ENCODE peak calls at places on chromosomes 3 and 15, in four cellular contexts. C is mucosa of descending colon, K is transverse colon, A is fibroblast of pulmonary artery. E is an unnamed sample.

GRCh38 chr15:48992545-48992944 is 28.8 kb upstream of the SHC4 start:
- DNase-seq in C (no peak), K (no peak), A (no peak), E (no peak)

GRCh38 chr3:101319531-101319930 is 844 bp downstream of the IMPG2 start:
- DNase-seq in C (no peak), K (no peak), A (no peak), E (no peak)

GRCh38 chr15:80694624-80695098 is 449 bp upstream of the ABHD17C start:
- DNase-seq in C (peak), K (peak), A (peak), E (no peak)

GRCh38 chr3:72334681-72335457 is 513.4 kb downstream of the SHQ1 start:
- DNase-seq in C (no peak), K (no peak), A (no peak), E (no peak)

GRCh38 chr15:75864213-75865059 is 21.2 kb downstream of the UBE2Q2 start:
- DNase-seq in C (no peak), K (no peak), A (no peak), E (no peak)

GRCh38 chr3:72288955-72289707 is 504.2 kb upstream of the PROK2 start:
- DNase-seq in C (no peak), K (no peak), A (peak), E (peak)

GRCh38 chr15:31324739-31325431 is 1.8 kb upstream of the KLF13 start:
- DNase-seq in C (no peak), K (no peak), A (no peak), E (no peak)

GRCh38 chr15:80252281-80252619 is 237 bp upstream of the CTXND1 start:
- DNase-seq in C (no peak), K (no peak), A (no peak), E (no peak)

GRCh38 chr3:187737401-187738088 is 7.7 kb downstream of the BCL6 start:
- DNase-seq in C (peak), K (peak), A (peak), E (peak)

GRCh38 chr3:159513867-159514380 is 474.7 kb upstream of the IL12A start:
- DNase-seq in C (no peak), K (no peak), A (no peak), E (no peak)

GRCh38 chr3:111668912-111669488 is 73.9 kb upstream of the ZBED2 start:
- DNase-seq in C (no peak), K (no peak), A (peak), E (peak)

GRCh38 chr3:14324224-14324944 is 78.0 kb upstream of the SLC6A6 start:
- DNase-seq in C (no peak), K (no peak), A (no peak), E (peak)

GRCh38 chr3:67650084-67650483 is 4.3 kb downstream of the SUCLG2 start:
- DNase-seq in C (peak), K (peak), A (no peak), E (no peak)

GRCh38 chr3:23304424-23304823 is 101.3 kb downstream of the UBE2E2 start:
- DNase-seq in C (no peak), K (no peak), A (peak), E (no peak)
- TF ChIP-seq CTCF in C (no peak), K (no peak), A (no peak), E (no peak)

GRCh38 chr3:66195347-66195783 is 25.4 kb upstream of the SLC25A26 start:
- DNase-seq in C (peak), K (peak), A (peak), E (peak)
- H3K4me3 ChIP-seq in C (no peak), K (no peak), A (no peak), E (no peak)

GRCh38 chr3:182568756-182569155 is 224.5 kb upstream of the ATP11B start:
- DNase-seq in C (no peak), K (no peak), A (no peak), E (no peak)

GRCh38 chr3:182570934-182571594 is 222.2 kb upstream of the ATP11B start:
- DNase-seq in C (no peak), K (no peak), A (no peak), E (no peak)

GRCh38 chr3:182565916-182566524 is 227.3 kb upstream of the ATP11B start:
- DNase-seq in C (no peak), K (no peak), A (no peak), E (no peak)

GRCh38 chr3:182568206-182568605 is 225.1 kb upstream of the ATP11B start:
- DNase-seq in C (no peak), K (no peak), A (no peak), E (no peak)

GRCh38 chr3:182567666-182568065 is 225.6 kb upstream of the ATP11B start:
- DNase-seq in C (no peak), K (no peak), A (no peak), E (no peak)
- TF ChIP-seq CTCF in C (no peak), K (no peak), A (no peak), E (no peak)

DNA sequence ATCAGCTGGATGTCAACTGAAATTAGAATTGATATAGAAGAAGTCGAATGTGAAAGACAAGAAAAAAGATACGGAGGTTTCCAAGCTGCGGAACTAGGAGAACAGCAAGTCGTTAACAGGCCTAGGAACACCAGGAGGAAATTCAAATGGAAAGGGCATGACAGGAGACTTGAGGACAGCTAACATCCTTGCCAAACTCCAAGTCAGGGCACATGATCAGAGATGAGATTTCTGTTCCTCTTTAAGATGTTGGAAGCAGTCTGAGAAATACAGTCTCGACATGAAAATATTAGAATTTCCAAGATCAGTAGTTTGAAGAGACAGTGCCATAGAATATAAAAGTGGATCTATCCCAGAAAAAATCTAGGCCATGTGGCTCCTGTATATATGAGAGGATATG is 5.0 kb downstream of the MYO5A start:
- DNase-seq in C (peak), K (no peak), A (no peak), E (no peak)
- H3K4me3 ChIP-seq in C (no peak), K (no peak), A (no peak), E (no peak)

DNA sequence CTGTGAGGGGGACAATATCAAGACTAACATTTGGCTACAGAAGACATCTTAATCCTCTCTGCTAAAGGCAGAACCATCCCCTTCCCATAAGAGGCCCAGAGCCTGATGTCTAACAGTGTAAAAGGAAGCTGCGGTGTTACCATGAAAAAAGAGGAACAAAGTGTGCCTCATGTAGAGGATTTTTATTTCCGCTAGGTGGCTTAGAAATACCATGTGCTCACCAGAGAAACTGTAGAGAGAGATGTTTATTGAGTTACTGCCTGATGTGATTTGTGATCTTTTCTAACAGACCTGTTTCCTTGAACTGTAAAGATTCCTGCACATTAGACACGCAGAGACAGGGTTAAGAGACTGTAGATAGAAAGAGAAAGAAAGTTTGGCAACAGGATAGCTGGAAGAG is 22.1 kb downstream of the OR5H15 start:
- DNase-seq in C (no peak), K (no peak), A (no peak), E (no peak)
- TF ChIP-seq CTCF in C (no peak), K (no peak), A (no peak), E (peak)

DNA sequence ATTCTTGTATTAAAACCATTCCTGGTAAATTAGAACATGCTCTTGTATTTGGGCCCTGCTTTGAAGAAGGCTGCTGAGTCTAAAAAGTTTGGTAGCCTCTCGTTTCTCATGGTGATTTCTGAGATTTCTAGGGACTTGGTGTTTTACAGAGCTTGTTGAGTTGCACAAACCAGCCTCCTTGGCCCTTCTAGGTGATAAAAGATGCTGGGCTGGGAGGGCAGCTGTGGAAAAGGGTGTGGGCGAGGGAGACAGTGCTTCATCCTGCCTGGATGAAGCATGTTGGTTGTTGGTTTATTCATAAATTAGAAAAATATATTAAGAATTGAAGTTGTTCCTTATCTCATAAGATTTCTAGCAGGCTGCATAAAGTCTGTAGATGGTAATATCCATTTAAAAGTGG is 151.7 kb downstream of the IGF1R start:
- DNase-seq in C (no peak), K (no peak), A (peak), E (no peak)
- H3K4me3 ChIP-seq in C (no peak), K (no peak), A (peak), E (no peak)

GRCh38 chr15:37107754-37108724 is 7.7 kb upstream of the MEIS2 start:
- DNase-seq in C (no peak), K (no peak), A (no peak), E (no peak)

GRCh38 chr15:37107071-37107753 is 6.9 kb upstream of the MEIS2 start:
- DNase-seq in C (no peak), K (no peak), A (peak), E (no peak)

GRCh38 chr15:37105795-37106333 is 5.5 kb upstream of the MEIS2 start:
- DNase-seq in C (no peak), K (no peak), A (no peak), E (no peak)

GRCh38 chr15:37104413-37105392 is 4.4 kb upstream of the MEIS2 start:
- DNase-seq in C (no peak), K (no peak), A (no peak), E (no peak)

DNA sequence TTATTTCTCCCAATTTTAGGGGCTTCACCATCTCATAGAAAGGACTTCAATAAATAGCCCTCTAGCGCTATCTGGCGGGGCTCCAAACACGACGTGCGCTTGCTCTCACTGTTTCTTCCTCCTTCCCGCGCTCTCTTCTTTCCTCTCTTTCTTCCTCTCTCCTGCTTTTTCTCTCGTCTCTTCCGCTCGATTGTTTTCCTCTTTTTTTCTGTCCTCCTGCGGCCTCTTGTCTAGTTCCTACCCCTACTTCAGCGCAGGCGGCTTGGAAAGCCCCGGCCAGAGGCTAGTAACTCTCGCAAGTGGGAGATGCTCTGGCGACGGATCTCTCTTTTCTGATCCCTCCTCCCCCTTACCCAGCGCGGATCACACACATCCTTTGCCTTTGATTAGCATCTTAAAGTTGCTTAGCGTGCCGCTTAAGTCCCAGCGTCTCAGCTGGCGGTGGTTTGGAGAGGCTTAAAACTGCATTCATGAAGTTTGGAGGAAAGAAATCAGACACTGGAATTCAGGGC is 6.2 kb upstream of the MEIS2 start:
- DNase-seq in C (peak), K (no peak), A (peak), E (peak)
- TF ChIP-seq CTCF in C (no peak), K (peak), A (peak), E (peak)

DNA sequence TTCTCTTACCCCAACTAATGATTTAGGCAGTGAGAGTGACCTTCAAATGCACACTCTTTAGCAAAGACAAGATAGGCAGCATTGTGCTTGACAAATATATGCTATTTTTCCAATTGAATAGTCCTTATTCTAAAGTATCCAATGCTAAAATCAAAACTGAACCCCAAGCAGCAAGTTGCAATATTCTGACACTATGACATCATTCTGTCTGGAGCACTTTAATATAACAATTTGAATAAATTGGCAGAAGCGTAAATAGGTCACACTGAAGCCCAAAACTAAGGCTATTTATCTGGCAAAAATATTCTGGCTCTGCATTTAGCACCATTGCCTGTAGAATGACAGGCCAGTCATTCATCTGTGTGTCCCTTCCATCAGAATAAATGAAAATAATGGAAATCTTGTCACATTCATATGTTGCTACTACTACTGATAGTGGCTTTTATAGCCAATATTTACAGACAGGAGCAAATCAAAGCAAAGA is 2.9 kb downstream of the CBLB start:
- DNase-seq in C (no peak), K (no peak), A (no peak), E (no peak)
- H3K4me3 ChIP-seq in C (no peak), K (no peak), A (peak), E (peak)